ENCODE peak calls at places on chromosomes 2 and 18, in nine cellular contexts. H, F, M, B, D, P, W, G and J are unnamed samples.
A peak's percentile ranks its signal among the peaks of the same experiment; 100 is the strongest.

GRCh38 chr2:3198119-3198518 is 179.5 kb downstream of the EIPR1 start:
- DNase-seq in M (no peak), G (no peak), B (no peak), W (peak; percentile 49), H (no peak), D (no peak), F (no peak), P (no peak), J (no peak)

GRCh38 chr2:190062617-190063016 is at the start of gene MSTN:
- DNase-seq in W (no peak), F (no peak), H (no peak), P (no peak), B (no peak), G (no peak), D (no peak), M (no peak), J (no peak)

GRCh38 chr2:20135631-20136050 is 84.2 kb upstream of the LAPTM4A start:
- DNase-seq in D (peak; percentile 68), P (peak; percentile 14), M (peak; percentile 88), G (peak; percentile 9), W (peak; percentile 75), H (peak; percentile 26), B (no peak), F (no peak), J (peak; percentile 9)

GRCh38 chr2:212892193-212892592 is 259.2 kb downstream of the IKZF2 start:
- DNase-seq in P (no peak), M (peak; percentile 71), W (peak; percentile 44), B (no peak), D (peak; percentile 58), G (no peak), H (no peak), F (no peak), J (peak; percentile 5)

GRCh38 chr2:216563646-216564045 is 65.0 kb downstream of the RPL37A start:
- DNase-seq in M (no peak), G (no peak), F (no peak), B (no peak), W (no peak), P (no peak), H (no peak), D (no peak), J (no peak)

GRCh38 chr2:102069311-102069974 is 73.1 kb upstream of the IL1R1 start:
- DNase-seq in D (no peak), H (no peak), F (no peak), W (no peak), P (no peak), M (no peak), B (no peak), G (no peak), J (no peak)

GRCh38 chr2:170991398-170992185 is 62.5 kb downstream of the GORASP2 start:
- DNase-seq in H (no peak), P (no peak), W (no peak), B (no peak), F (no peak), D (no peak), G (no peak), M (no peak), J (no peak)

GRCh38 chr18:76358774-76359173 is 136.3 kb downstream of the ZNF516 start:
- DNase-seq in D (no peak), M (no peak), B (no peak), H (no peak), F (no peak), P (no peak), G (no peak), W (no peak), J (no peak)

GRCh38 chr2:240871071-240871958 is 2.7 kb downstream of the AGXT start:
- DNase-seq in M (no peak), P (no peak), H (no peak), G (no peak), W (no peak), D (no peak), B (no peak), F (no peak), J (no peak)

GRCh38 chr18:40877096-40877495 is 1077.9 kb upstream of the PIK3C3 start:
- DNase-seq in H (no peak), G (no peak), B (no peak), M (peak; percentile 74), P (no peak), D (peak; percentile 51), F (no peak), W (no peak), J (no peak)

GRCh38 chr2:75560022-75560767 is 544 bp downstream of the EVA1A start:
- DNase-seq in G (no peak), W (no peak), M (peak; percentile 66), D (peak; percentile 60), P (no peak), H (peak; percentile 21), F (no peak), B (no peak), J (no peak)

GRCh38 chr2:147030966-147031760 is 813.7 kb upstream of the ACVR2A start:
- DNase-seq in H (no peak), M (no peak), B (no peak), P (no peak), G (no peak), W (no peak), D (peak; percentile 63), F (no peak), J (no peak)

GRCh38 chr2:8514748-8515389 is 167.0 kb upstream of the ID2 start:
- DNase-seq in H (no peak), G (no peak), D (no peak), M (no peak), W (no peak), B (peak; percentile 22), F (no peak), P (no peak), J (no peak)

GRCh38 chr18:72762505-72763122 is 105.2 kb downstream of the NETO1 start:
- DNase-seq in H (peak; percentile 72), F (peak; percentile 33), D (peak; percentile 81), P (no peak), M (peak; percentile 89), B (no peak), W (peak; percentile 76), G (peak; percentile 13), J (peak; percentile 54)

GRCh38 chr2:219557791-219558785 is 13.3 kb downstream of the OBSL1 start:
- DNase-seq in W (no peak), F (no peak), D (no peak), M (no peak), G (no peak), B (no peak), H (no peak), P (no peak), J (no peak)

GRCh38 chr2:15942711-15943345 is 2.5 kb downstream of the MYCN start:
- DNase-seq in H (no peak), F (no peak), G (no peak), D (no peak), M (no peak), B (no peak), P (no peak), W (no peak), J (no peak)

GRCh38 chr2:227324671-227325055 is 388 bp upstream of the MFF start:
- DNase-seq in M (peak; percentile 57), F (no peak), W (peak; percentile 5), D (no peak), G (no peak), P (peak; percentile 17), H (no peak), B (no peak), J (no peak)

GRCh38 chr2:74269667-74270066 is 71.3 kb downstream of the MTHFD2 start:
- DNase-seq in M (no peak), H (no peak), F (no peak), D (no peak), B (no peak), P (no peak), W (no peak), G (no peak), J (no peak)

GRCh38 chr2:178542569-178542968 is 62.3 kb downstream of the PLEKHA3 start:
- DNase-seq in W (no peak), G (no peak), D (no peak), B (no peak), F (no peak), P (no peak), M (no peak), H (no peak), J (no peak)

GRCh38 chr2:85550476-85550875 is 10.8 kb downstream of the GGCX start:
- DNase-seq in M (no peak), W (no peak), F (no peak), B (no peak), D (no peak), P (no peak), H (no peak), G (no peak), J (no peak)

GRCh38 chr2:221075203-221075602 is 496.9 kb downstream of the EPHA4 start:
- DNase-seq in P (no peak), B (no peak), G (no peak), H (no peak), M (peak; percentile 73), F (no peak), W (no peak), D (no peak), J (no peak)

GRCh38 chr18:64042728-64043358 is 73.0 kb downstream of the SERPINB8 start:
- DNase-seq in P (no peak), F (no peak), B (no peak), W (no peak), M (no peak), D (no peak), G (no peak), H (no peak), J (no peak)

GRCh38 chr18:48514786-48515185 is 24.0 kb upstream of the CTIF start:
- DNase-seq in M (no peak), F (peak; percentile 38), H (no peak), B (no peak), W (no peak), P (peak; percentile 56), D (no peak), G (no peak), J (peak; percentile 73)

GRCh38 chr2:42493885-42494433 is at the start of gene KCNG3:
- DNase-seq in M (peak; percentile 76), P (peak; percentile 19), W (peak; percentile 54), G (peak; percentile 63), H (peak; percentile 72), B (peak; percentile 70), F (peak; percentile 85), D (no peak), J (peak; percentile 20)

GRCh38 chr18:62334110-62334509 is 9.0 kb downstream of the TNFRSF11A start:
- DNase-seq in B (no peak), F (no peak), M (no peak), G (no peak), D (peak; percentile 91), W (no peak), P (no peak), H (no peak), J (no peak)

GRCh38 chr18:20971886-20972267 is 139.7 kb downstream of the ROCK1 start:
- DNase-seq in G (peak; percentile 9), W (no peak), M (peak; percentile 34), P (no peak), D (peak; percentile 47), B (no peak), H (no peak), F (no peak), J (no peak)

GRCh38 chr2:187549951-187550555 is 4.2 kb downstream of the TFPI start:
- DNase-seq in P (no peak), W (no peak), F (no peak), B (no peak), M (no peak), G (no peak), D (no peak), H (no peak), J (no peak)

GRCh38 chr2:10346929-10347558 is 44.3 kb downstream of the HPCAL1 start:
- DNase-seq in F (no peak), B (no peak), H (no peak), G (no peak), D (no peak), P (no peak), W (no peak), M (peak; percentile 14), J (no peak)

GRCh38 chr2:112151701-112152440 is 13.7 kb downstream of the FBLN7 start:
- DNase-seq in P (no peak), G (no peak), D (no peak), B (no peak), H (no peak), M (no peak), F (no peak), W (no peak), J (no peak)